ENCODE peak calls at places on chromosome 1, in four cellular contexts. G is neural crest cell, K is omental fat pad, E is nephron progenitor cell. A is an unnamed sample.
A peak's percentile ranks its signal among the peaks of the same experiment; 100 is the strongest.

GRCh38 chr1:200139661-200140250 is 112.2 kb downstream of the NR5A2 start:
- DNase-seq in K (no peak), E (peak; percentile 8), G (no peak), A (no peak)

GRCh38 chr1:92117526-92117925 is 37.4 kb downstream of the BTBD8 start:
- DNase-seq in K (no peak), G (no peak), E (no peak), A (no peak)

GRCh38 chr1:200131551-200132125 is 104.1 kb downstream of the NR5A2 start:
- DNase-seq in E (no peak), G (no peak), K (no peak), A (no peak)

GRCh38 chr1:172136925-172137324 is 283.6 kb upstream of the C1orf105 start:
- DNase-seq in E (no peak), G (no peak), K (no peak), A (no peak)

GRCh38 chr1:235998812-235999211 is 66.1 kb downstream of the NID1 start:
- DNase-seq in K (no peak), E (no peak), G (no peak), A (no peak)

GRCh38 chr1:221813887-221814286 is 72.0 kb upstream of the DUSP10 start:
- DNase-seq in G (no peak), K (no peak), E (no peak), A (no peak)

GRCh38 chr1:100308777-100309176 is 42.8 kb downstream of the RTCA start:
- DNase-seq in G (no peak), E (no peak), K (no peak), A (no peak)

GRCh38 chr1:163509126-163509525 is 187.4 kb downstream of the NUF2 start:
- DNase-seq in E (no peak), K (no peak), G (no peak), A (no peak)

GRCh38 chr1:76425843-76426145 is 351.2 kb downstream of the ST6GALNAC3 start:
- DNase-seq in K (no peak), G (no peak), E (no peak), A (no peak)

GRCh38 chr1:3539707-3540425 is 71.4 kb downstream of the MEGF6 start:
- DNase-seq in G (no peak), K (no peak), E (no peak), A (no peak)

GRCh38 chr1:182446033-182446669 is 3.8 kb upstream of the RGSL1 start:
- DNase-seq in K (no peak), E (peak; percentile 16), G (peak; percentile 35), A (peak; percentile 76)
- TF ChIP-seq CTCF in K (peak; percentile 5), E (peak; percentile 58), G (peak; percentile 82), A (peak; percentile 90)

GRCh38 chr1:202192770-202193613 is 607 bp upstream of the LGR6 start:
- DNase-seq in E (peak; percentile 83), G (peak; percentile 80), K (peak; percentile 33), A (peak; percentile 96)

GRCh38 chr1:202187040-202187671 is 6.4 kb upstream of the LGR6 start:
- DNase-seq in K (no peak), E (no peak), G (no peak), A (no peak)

GRCh38 chr1:202189012-202189790 is 4.4 kb upstream of the LGR6 start:
- DNase-seq in G (peak; percentile 91), E (peak; percentile 94), K (peak; percentile 84), A (peak; percentile 96)

GRCh38 chr1:202187697-202188407 is 5.7 kb upstream of the LGR6 start:
- DNase-seq in G (no peak), K (no peak), E (no peak), A (no peak)

DNA sequence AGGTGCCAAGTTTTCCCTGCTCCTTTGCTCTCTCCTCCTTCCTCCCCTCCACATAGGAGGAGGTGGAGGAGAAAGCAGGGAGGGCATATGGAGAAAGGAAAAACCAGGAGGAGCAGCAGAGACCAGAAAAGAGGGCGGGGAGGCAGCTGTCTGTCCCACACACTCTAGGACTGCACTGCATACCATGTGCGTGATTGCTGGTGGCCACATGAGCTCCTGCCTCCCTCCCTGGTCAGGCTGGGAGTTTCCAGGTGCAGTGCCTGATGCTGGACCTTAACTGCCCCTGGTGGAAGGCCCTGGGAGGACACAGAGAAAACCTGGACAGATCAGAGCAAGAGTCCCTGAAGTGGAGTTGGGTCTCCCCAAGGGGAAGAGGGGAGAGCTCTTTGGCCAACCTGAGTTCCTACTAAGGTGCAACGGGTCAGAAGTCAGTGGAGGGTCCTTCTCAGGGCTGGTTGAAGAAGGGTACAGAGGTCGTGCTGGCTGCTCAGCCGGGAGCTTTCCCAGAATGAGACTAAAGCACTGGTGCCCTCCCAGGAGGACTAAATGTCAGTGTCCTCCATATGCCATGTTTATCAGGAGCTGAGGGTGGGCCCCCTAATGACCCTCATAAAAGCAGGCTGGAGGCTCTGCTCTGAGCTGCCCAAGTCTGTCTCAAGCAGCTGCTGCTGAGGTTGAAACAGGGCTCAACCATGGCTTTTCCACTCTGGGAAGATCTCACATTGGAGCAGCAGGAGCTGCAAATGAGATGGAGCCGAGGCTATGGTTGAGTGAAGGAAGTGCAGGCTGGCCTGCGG is 3.5 kb upstream of the LGR6 start:
- DNase-seq in E (no peak), K (no peak), G (no peak), A (peak; percentile 79)
- TF ChIP-seq CTCF in E (no peak), K (no peak), G (peak; percentile 26), A (peak; percentile 49)

GRCh38 chr1:28036431-28036830 is 52.0 kb downstream of the EYA3 start:
- DNase-seq in E (no peak), G (no peak), K (no peak), A (no peak)
- TF ChIP-seq CTCF in E (no peak), G (no peak), K (no peak), A (peak; percentile 29)

GRCh38 chr1:153507926-153508583 is 27.7 kb downstream of the S100A6 start:
- DNase-seq in G (no peak), K (no peak), E (no peak), A (no peak)

GRCh38 chr1:153506831-153507413 is 28.9 kb downstream of the S100A6 start:
- DNase-seq in G (no peak), E (no peak), K (peak; percentile 42), A (no peak)

GRCh38 chr1:153509036-153509435 is 26.8 kb downstream of the S100A6 start:
- DNase-seq in K (no peak), E (no peak), G (no peak), A (no peak)

GRCh38 chr1:153510984-153511410 is 24.8 kb downstream of the S100A6 start:
- DNase-seq in G (peak; percentile 90), E (peak; percentile 90), K (peak; percentile 75), A (peak; percentile 95)

GRCh38 chr1:153509729-153510354 is 25.9 kb downstream of the S100A6 start:
- DNase-seq in G (peak; percentile 60), E (peak; percentile 67), K (peak; percentile 32), A (peak; percentile 80)
- TF ChIP-seq CTCF in G (peak; percentile 71), E (peak; percentile 70), K (no peak), A (peak; percentile 79)

DNA sequence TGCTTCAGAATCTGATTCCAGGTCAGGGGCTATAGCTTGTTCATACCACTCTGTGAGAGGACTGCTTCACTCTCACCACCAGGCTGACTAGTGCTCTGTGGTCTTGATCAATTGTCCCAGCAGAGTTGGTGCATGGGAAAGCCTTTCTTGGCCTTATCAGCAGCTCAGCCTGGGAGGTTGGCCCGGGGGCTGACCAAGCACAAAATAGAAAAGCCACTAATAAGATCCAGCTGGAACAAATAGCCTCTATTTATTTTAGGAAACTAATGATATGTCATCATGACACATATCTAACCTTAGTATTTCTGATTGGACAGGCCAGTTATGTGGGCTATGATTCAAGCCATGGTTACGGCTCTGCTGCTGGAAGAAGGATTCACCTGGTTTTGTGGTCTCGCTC is 134.2 kb downstream of the GDAP2 start:
- DNase-seq in E (no peak), G (no peak), K (no peak), A (no peak)
- TF ChIP-seq CTCF in E (no peak), G (no peak), K (no peak), A (peak; percentile 34)

DNA sequence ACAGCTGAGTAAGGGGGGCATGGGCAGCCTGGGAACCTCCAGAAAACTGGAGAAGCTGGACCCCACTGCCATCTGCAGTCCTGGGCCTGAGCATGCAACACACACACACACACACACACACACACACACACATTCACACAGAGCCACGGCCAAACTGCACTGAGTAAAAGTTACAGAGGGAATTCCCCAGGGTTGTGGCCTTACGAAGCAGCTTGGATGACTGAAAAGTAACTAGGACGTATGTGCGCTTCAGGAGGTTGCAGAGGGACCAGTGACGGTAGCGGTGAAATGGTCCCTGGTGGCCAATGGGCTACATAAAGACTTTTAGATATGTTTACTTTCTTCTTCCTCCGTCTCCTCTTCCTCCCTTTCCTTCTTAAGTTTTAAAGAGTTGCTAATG is 232.5 kb upstream of the TMEM51 start:
- DNase-seq in E (no peak), K (no peak), G (no peak), A (peak; percentile 40)
- TF ChIP-seq CTCF in E (no peak), K (no peak), G (no peak), A (no peak)

A was measured in endodermal cell.